ENCODE peak calls at places on chromosomes 11 and 22, in ten cellular contexts. One of them, this sample, is unnamed.

GRCh38 chr11:119615003-119615878 is 113.8 kb downstream of the NECTIN1 start:
- DNase-seq in cardiac muscle cell: no peak
- DNase-seq in activated naive CD8-positive, alpha-beta T cell treated with anti-CD3 and anti-CD28 coated beads, Interleukin-2, amount 50 U/mL, for 24 hours: no peak
- DNase-seq in amniotic stem cell: peak
- DNase-seq in NB4: peak
- DNase-seq in HEK293T: no peak
- DNase-seq in activated CD8-positive, alpha-beta memory T cell treated with anti-CD3 and anti-CD28 coated beads for 48 hours: no peak
- DNase-seq in bronchial epithelial cell: peak
- DNase-seq in NCI-H2171: no peak
- DNase-seq in M059J: peak
- DNase-seq in this sample: no peak

GRCh38 chr11:27158763-27159679 is 118.4 kb downstream of the BBOX1 start:
- DNase-seq in M059J: peak
- DNase-seq in NB4: peak
- DNase-seq in cardiac muscle cell: peak
- DNase-seq in amniotic stem cell: peak
- DNase-seq in activated naive CD8-positive, alpha-beta T cell treated with anti-CD3 and anti-CD28 coated beads, Interleukin-2, amount 50 U/mL, for 24 hours: peak
- DNase-seq in activated CD8-positive, alpha-beta memory T cell treated with anti-CD3 and anti-CD28 coated beads for 48 hours: no peak
- DNase-seq in HEK293T: peak
- DNase-seq in bronchial epithelial cell: peak
- DNase-seq in NCI-H2171: peak
- DNase-seq in this sample: peak

GRCh38 chr11:36684840-36685800 is 87.1 kb upstream of the RAG2 start:
- DNase-seq in activated CD8-positive, alpha-beta memory T cell treated with anti-CD3 and anti-CD28 coated beads for 48 hours: peak
- DNase-seq in amniotic stem cell: no peak
- DNase-seq in NCI-H2171: no peak
- DNase-seq in M059J: no peak
- DNase-seq in bronchial epithelial cell: no peak
- DNase-seq in activated naive CD8-positive, alpha-beta T cell treated with anti-CD3 and anti-CD28 coated beads, Interleukin-2, amount 50 U/mL, for 24 hours: peak
- DNase-seq in NB4: peak
- DNase-seq in cardiac muscle cell: no peak
- DNase-seq in HEK293T: no peak
- DNase-seq in this sample: no peak

GRCh38 chr11:75328426-75329277 is 22.8 kb downstream of the ARRB1 start:
- DNase-seq in M059J: peak
- DNase-seq in activated naive CD8-positive, alpha-beta T cell treated with anti-CD3 and anti-CD28 coated beads, Interleukin-2, amount 50 U/mL, for 24 hours: peak
- DNase-seq in NB4: peak
- DNase-seq in bronchial epithelial cell: peak
- DNase-seq in cardiac muscle cell: peak
- DNase-seq in NCI-H2171: peak
- DNase-seq in amniotic stem cell: peak
- DNase-seq in activated CD8-positive, alpha-beta memory T cell treated with anti-CD3 and anti-CD28 coated beads for 48 hours: no peak
- DNase-seq in HEK293T: peak
- DNase-seq in this sample: peak

GRCh38 chr11:125180413-125181305 is 16.1 kb downstream of the PKNOX2 start:
- DNase-seq in amniotic stem cell: no peak
- DNase-seq in cardiac muscle cell: no peak
- DNase-seq in bronchial epithelial cell: no peak
- DNase-seq in HEK293T: no peak
- DNase-seq in NB4: no peak
- DNase-seq in NCI-H2171: no peak
- DNase-seq in activated naive CD8-positive, alpha-beta T cell treated with anti-CD3 and anti-CD28 coated beads, Interleukin-2, amount 50 U/mL, for 24 hours: no peak
- DNase-seq in activated CD8-positive, alpha-beta memory T cell treated with anti-CD3 and anti-CD28 coated beads for 48 hours: no peak
- DNase-seq in M059J: peak
- DNase-seq in this sample: no peak

GRCh38 chr22:19231986-19232385 is 53.5 kb upstream of the SLC25A1 start:
- DNase-seq in activated naive CD8-positive, alpha-beta T cell treated with anti-CD3 and anti-CD28 coated beads, Interleukin-2, amount 50 U/mL, for 24 hours: no peak
- DNase-seq in bronchial epithelial cell: no peak
- DNase-seq in M059J: no peak
- DNase-seq in cardiac muscle cell: no peak
- DNase-seq in HEK293T: no peak
- DNase-seq in activated CD8-positive, alpha-beta memory T cell treated with anti-CD3 and anti-CD28 coated beads for 48 hours: no peak
- DNase-seq in NB4: no peak
- DNase-seq in NCI-H2171: no peak
- DNase-seq in amniotic stem cell: no peak
- DNase-seq in this sample: no peak

GRCh38 chr22:29257751-29258181 is 10.0 kb downstream of the RHBDD3 start:
- DNase-seq in amniotic stem cell: no peak
- DNase-seq in activated naive CD8-positive, alpha-beta T cell treated with anti-CD3 and anti-CD28 coated beads, Interleukin-2, amount 50 U/mL, for 24 hours: no peak
- DNase-seq in NCI-H2171: no peak
- DNase-seq in NB4: no peak
- DNase-seq in cardiac muscle cell: no peak
- DNase-seq in HEK293T: no peak
- DNase-seq in M059J: no peak
- DNase-seq in bronchial epithelial cell: no peak
- DNase-seq in activated CD8-positive, alpha-beta memory T cell treated with anti-CD3 and anti-CD28 coated beads for 48 hours: no peak
- DNase-seq in this sample: no peak

GRCh38 chr11:22711212-22711770 is 44.9 kb downstream of the GAS2 start:
- DNase-seq in cardiac muscle cell: no peak
- DNase-seq in NCI-H2171: peak
- DNase-seq in activated CD8-positive, alpha-beta memory T cell treated with anti-CD3 and anti-CD28 coated beads for 48 hours: no peak
- DNase-seq in M059J: peak
- DNase-seq in NB4: no peak
- DNase-seq in bronchial epithelial cell: peak
- DNase-seq in HEK293T: no peak
- DNase-seq in amniotic stem cell: no peak
- DNase-seq in activated naive CD8-positive, alpha-beta T cell treated with anti-CD3 and anti-CD28 coated beads, Interleukin-2, amount 50 U/mL, for 24 hours: no peak
- DNase-seq in this sample: peak

GRCh38 chr22:32957093-32957835 is 100.9 kb downstream of the SYN3 start:
- DNase-seq in activated CD8-positive, alpha-beta memory T cell treated with anti-CD3 and anti-CD28 coated beads for 48 hours: no peak
- DNase-seq in NCI-H2171: no peak
- DNase-seq in M059J: no peak
- DNase-seq in amniotic stem cell: no peak
- DNase-seq in HEK293T: no peak
- DNase-seq in cardiac muscle cell: no peak
- DNase-seq in NB4: no peak
- DNase-seq in activated naive CD8-positive, alpha-beta T cell treated with anti-CD3 and anti-CD28 coated beads, Interleukin-2, amount 50 U/mL, for 24 hours: no peak
- DNase-seq in bronchial epithelial cell: peak
- DNase-seq in this sample: no peak

GRCh38 chr22:26570126-26570525 is 19.8 kb downstream of the TPST2 start:
- DNase-seq in NCI-H2171: no peak
- DNase-seq in bronchial epithelial cell: no peak
- DNase-seq in NB4: no peak
- DNase-seq in HEK293T: no peak
- DNase-seq in cardiac muscle cell: no peak
- DNase-seq in amniotic stem cell: no peak
- DNase-seq in activated CD8-positive, alpha-beta memory T cell treated with anti-CD3 and anti-CD28 coated beads for 48 hours: no peak
- DNase-seq in activated naive CD8-positive, alpha-beta T cell treated with anti-CD3 and anti-CD28 coated beads, Interleukin-2, amount 50 U/mL, for 24 hours: no peak
- DNase-seq in M059J: no peak
- DNase-seq in this sample: no peak